ENCODE peak calls at places on chromosome 1, in eight cellular contexts. B is HepG2, C is SK-N-SH, Y is K562, A is A549, U is HCT116, P is HL-60, E is GM23338. H is an unnamed sample.

GRCh38 chr1:818611-819291 is 105.0 kb upstream of the SAMD11 start:
- DNase-seq in B (no peak), C (no peak), Y (no peak), A (no peak), U (no peak), P (no peak), E (no peak), H (no peak)

GRCh38 chr1:66380452-66381212 is 153.3 kb upstream of the SGIP1 start:
- DNase-seq in B (no peak), C (no peak), Y (no peak), A (no peak), U (no peak), P (peak), E (no peak), H (no peak)

GRCh38 chr1:25487628-25488027 is 55.8 kb upstream of the LDLRAP1 start:
- DNase-seq in B (peak), C (peak), Y (peak), A (no peak), U (no peak), P (no peak), E (peak), H (no peak)

GRCh38 chr1:30778156-30778978 is 20.8 kb upstream of the LAPTM5 start:
- DNase-seq in B (no peak), C (peak), Y (peak), A (no peak), U (no peak), P (no peak), E (no peak), H (no peak)

GRCh38 chr1:152034654-152035405 is 2.0 kb downstream of the S100A11 start:
- DNase-seq in B (peak), C (peak), Y (peak), A (peak), U (peak), P (no peak), E (peak), H (peak)

GRCh38 chr1:243620096-243620495 is 229.9 kb downstream of the AKT3 start:
- DNase-seq in B (no peak), C (no peak), Y (no peak), A (no peak), U (no peak), P (no peak), E (no peak), H (no peak)

GRCh38 chr1:159827102-159827490 is 423 bp downstream of the SLAMF8 start:
- DNase-seq in B (no peak), C (no peak), Y (no peak), A (no peak), U (no peak), P (no peak), E (no peak), H (no peak)

GRCh38 chr1:20164694-20165202 is 21.1 kb upstream of the UBXN10 start:
- DNase-seq in B (no peak), C (no peak), Y (no peak), A (no peak), U (no peak), P (no peak), E (no peak), H (no peak)

GRCh38 chr1:110612060-110612745 is 6.0 kb upstream of the KCNA2 start:
- DNase-seq in B (no peak), C (no peak), Y (no peak), A (no peak), U (no peak), P (no peak), E (no peak), H (no peak)

GRCh38 chr1:15038232-15039016 is 115.1 kb upstream of the TMEM51 start:
- DNase-seq in B (peak), C (peak), Y (peak), A (no peak), U (peak), P (no peak), E (peak), H (peak)

GRCh38 chr1:162822391-162823200 is 32.1 kb downstream of the HSD17B7 start:
- DNase-seq in B (no peak), C (peak), Y (no peak), A (peak), U (peak), P (no peak), E (peak), H (no peak)

GRCh38 chr1:110425611-110426152 is 18.2 kb upstream of the LAMTOR5 start:
- DNase-seq in B (no peak), C (no peak), Y (no peak), A (no peak), U (no peak), P (no peak), E (no peak), H (no peak)

GRCh38 chr1:110383311-110383990 is 7.4 kb downstream of the SLC16A4 start:
- DNase-seq in B (no peak), C (no peak), Y (no peak), A (no peak), U (no peak), P (no peak), E (no peak), H (no peak)

GRCh38 chr1:168687796-168688195 is 41.2 kb downstream of the DPT start:
- DNase-seq in B (peak), C (peak), Y (peak), A (no peak), U (no peak), P (no peak), E (peak), H (no peak)

DNA sequence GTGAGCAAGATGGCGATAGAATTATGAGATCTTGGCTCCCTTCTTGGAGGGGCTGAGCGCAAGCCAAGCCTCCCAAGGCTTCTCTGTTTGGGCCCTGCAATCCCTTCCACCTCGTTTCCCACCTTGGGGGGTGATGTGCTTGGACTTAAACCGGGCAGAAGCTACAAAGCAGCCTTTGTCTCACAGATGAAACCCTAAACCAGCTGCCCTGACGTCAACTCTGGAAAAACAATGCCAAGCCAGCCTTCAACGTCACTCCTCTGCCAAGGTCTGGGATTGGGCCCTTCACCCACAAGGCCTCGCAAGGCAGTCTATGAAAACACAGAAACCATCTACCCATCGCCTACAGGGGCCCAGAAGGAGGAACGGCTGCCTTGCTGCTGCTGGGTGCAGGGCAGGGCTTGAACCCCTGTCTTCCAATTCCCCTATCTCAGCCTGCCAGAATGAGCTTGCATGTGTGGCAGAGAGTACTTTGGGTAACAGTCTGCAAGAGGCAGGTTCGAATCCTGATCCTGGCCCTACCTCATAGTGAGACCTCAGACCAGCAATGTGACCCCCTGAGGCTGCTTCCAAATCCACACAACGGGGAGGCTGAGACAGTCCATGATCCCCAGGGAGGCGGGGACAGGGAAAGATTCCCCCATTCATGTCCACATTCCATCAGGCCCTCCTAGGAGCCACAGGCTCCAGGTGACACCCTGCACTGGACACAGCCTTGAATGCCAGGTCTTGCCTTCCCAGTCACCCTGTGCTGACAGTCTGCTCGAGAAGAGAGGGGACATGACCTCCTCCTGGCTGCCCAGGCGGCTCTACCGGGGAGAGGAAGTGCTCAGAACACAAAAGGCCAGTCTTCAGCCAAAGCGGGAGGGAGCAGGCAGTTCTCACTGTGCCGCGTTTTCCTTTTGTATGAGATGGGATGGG is 15.0 kb downstream of the IFFO2 start:
- DNase-seq in B (peak), C (no peak), Y (no peak), A (no peak), U (peak), P (no peak), E (peak), H (no peak)
- H3K27ac ChIP-seq in B (peak), C (no peak), Y (no peak), A (peak), U (peak), P (no peak), E (peak), H (peak)

GRCh38 chr1:71792264-71792663 is 490.1 kb downstream of the NEGR1 start:
- DNase-seq in B (no peak), C (no peak), Y (no peak), A (no peak), U (no peak), P (no peak), E (no peak), H (no peak)

GRCh38 chr1:71796044-71796443 is 486.3 kb downstream of the NEGR1 start:
- DNase-seq in B (no peak), C (no peak), Y (no peak), A (no peak), U (no peak), P (no peak), E (peak), H (no peak)
- TF ChIP-seq REST in B (no peak), C (no peak), Y (no peak), A (no peak), U (no peak), P (no peak), E (no peak), H (no peak)

GRCh38 chr1:112446411-112446810 is 50.4 kb downstream of the CTTNBP2NL start:
- DNase-seq in B (no peak), C (no peak), Y (no peak), A (no peak), U (no peak), P (no peak), E (no peak), H (no peak)
- H3K27ac ChIP-seq in B (no peak), C (no peak), Y (no peak), A (no peak), U (no peak), P (no peak), E (no peak), H (no peak)

GRCh38 chr1:53069265-53069662 is 7.3 kb downstream of the PODN start:
- DNase-seq in B (no peak), C (peak), Y (no peak), A (no peak), U (no peak), P (no peak), E (no peak), H (no peak)

GRCh38 chr1:53068314-53069084 is 6.5 kb downstream of the PODN start:
- DNase-seq in B (no peak), C (peak), Y (no peak), A (no peak), U (no peak), P (no peak), E (no peak), H (no peak)

GRCh38 chr1:53070621-53071020 is 8.6 kb downstream of the PODN start:
- DNase-seq in B (no peak), C (peak), Y (no peak), A (no peak), U (no peak), P (no peak), E (no peak), H (no peak)

GRCh38 chr1:53071167-53071865 is 9.3 kb downstream of the PODN start:
- DNase-seq in B (no peak), C (peak), Y (no peak), A (no peak), U (no peak), P (no peak), E (no peak), H (no peak)

GRCh38 chr1:53069663-53070327 is 7.8 kb downstream of the PODN start:
- DNase-seq in B (no peak), C (peak), Y (no peak), A (no peak), U (no peak), P (no peak), E (no peak), H (no peak)
- TF ChIP-seq REST in B (no peak), C (no peak), Y (no peak), A (no peak), U (no peak), P (no peak), E (no peak), H (no peak)

GRCh38 chr1:212414328-212415106 is at the start of gene PACC1:
- DNase-seq in B (peak), C (peak), Y (peak), A (peak), U (peak), P (peak), E (peak), H (peak)
- H3K27ac ChIP-seq in B (no peak), C (peak), Y (peak), A (peak), U (peak), P (peak), E (peak), H (peak)

GRCh38 chr1:196209983-196210382 is 398.3 kb downstream of the KCNT2 start:
- DNase-seq in B (no peak), C (peak), Y (no peak), A (no peak), U (no peak), P (no peak), E (no peak), H (no peak)
- TF ChIP-seq REST in B (no peak), C (no peak), Y (no peak), A (no peak), U (no peak), P (no peak), E (no peak), H (no peak)

GRCh38 chr1:178727014-178727895 is 2.2 kb downstream of the RALGPS2 start:
- DNase-seq in B (no peak), C (no peak), Y (no peak), A (no peak), U (no peak), P (no peak), E (no peak), H (no peak)
- H3K27ac ChIP-seq in B (peak), C (peak), Y (no peak), A (peak), U (peak), P (peak), E (no peak), H (no peak)

GRCh38 chr1:239831577-239832355 is 259.9 kb upstream of the FMN2 start:
- DNase-seq in B (no peak), C (peak), Y (no peak), A (no peak), U (no peak), P (no peak), E (no peak), H (no peak)

GRCh38 chr1:239829535-239829934 is 262.1 kb upstream of the FMN2 start:
- DNase-seq in B (no peak), C (no peak), Y (no peak), A (no peak), U (no peak), P (no peak), E (no peak), H (no peak)

GRCh38 chr1:239835946-239836345 is 255.7 kb upstream of the FMN2 start:
- DNase-seq in B (no peak), C (no peak), Y (no peak), A (no peak), U (no peak), P (no peak), E (no peak), H (no peak)

GRCh38 chr1:239833709-239834108 is 258.0 kb upstream of the FMN2 start:
- DNase-seq in B (no peak), C (no peak), Y (no peak), A (no peak), U (no peak), P (no peak), E (no peak), H (no peak)
- TF ChIP-seq REST in B (no peak), C (no peak), Y (no peak), A (no peak), U (no peak), P (no peak), E (no peak), H (no peak)

GRCh38 chr1:212489284-212489859 is 56.7 kb downstream of the NENF start:
- DNase-seq in B (no peak), C (no peak), Y (no peak), A (no peak), U (no peak), P (no peak), E (no peak), H (no peak)
- H3K27ac ChIP-seq in B (no peak), C (no peak), Y (no peak), A (peak), U (no peak), P (no peak), E (no peak), H (peak)

H was measured in Panc1.